ENCODE peak calls at places on chromosomes 7 and 10, in ten cellular contexts. C is iris pigment epithelial cell; Y is mucosa of gallbladder; J is activated CD4-positive, alpha-beta T cell treated with anti-CD3 and anti-CD28 coated beads, Interleukin-2, amount 50 U/mL, for 1 hour; G is HT1080; I is NCI-H1417; E is NCI-H446 treated with DMSO at 0.1 percent for 48 hours; Z is AG04450; P is GM20000; L is HEK293T. B is an unnamed sample.

GRCh38 chr10:1153805-1154351 is 97.7 kb downstream of the WDR37 start:
- DNase-seq in C (no peak), Y (no peak), J (no peak), G (no peak), I (no peak), E (no peak), Z (no peak), P (no peak), L (no peak), B (no peak)

GRCh38 chr10:1123198-1123597 is 67.0 kb downstream of the WDR37 start:
- DNase-seq in C (peak), Y (no peak), J (no peak), G (no peak), I (no peak), E (no peak), Z (no peak), P (no peak), L (no peak), B (no peak)

GRCh38 chr7:33719059-33719581 is 186.2 kb upstream of the BMPER start:
- DNase-seq in C (no peak), Y (peak), J (no peak), G (no peak), I (no peak), E (no peak), Z (no peak), P (no peak), L (no peak), B (no peak)

GRCh38 chr10:70132098-70133029 is at the start of gene AIFM2:
- DNase-seq in C (peak), Y (peak), J (peak), G (peak), I (peak), E (no peak), Z (no peak), P (peak), L (peak), B (peak)

GRCh38 chr10:119132521-119133345 is 28.8 kb downstream of the DENND10 start:
- DNase-seq in C (no peak), Y (no peak), J (no peak), G (no peak), I (no peak), E (no peak), Z (no peak), P (no peak), L (no peak), B (no peak)

GRCh38 chr7:137986252-137987010 is 15.5 kb downstream of the CREB3L2 start:
- DNase-seq in C (peak), Y (no peak), J (no peak), G (no peak), I (no peak), E (no peak), Z (no peak), P (peak), L (no peak), B (peak)

GRCh38 chr7:31432831-31433340 is 81.0 kb upstream of the ITPRID1 start:
- DNase-seq in C (peak), Y (no peak), J (no peak), G (peak), I (peak), E (no peak), Z (no peak), P (no peak), L (no peak), B (no peak)

GRCh38 chr7:7257899-7258692 is 75.8 kb downstream of the C1GALT1 start:
- DNase-seq in C (peak), Y (no peak), J (no peak), G (no peak), I (no peak), E (no peak), Z (no peak), P (peak), L (no peak), B (no peak)

GRCh38 chr10:12194752-12195271 is 879 bp downstream of the NUDT5 start:
- DNase-seq in C (peak), Y (peak), J (peak), G (peak), I (peak), E (no peak), Z (no peak), P (peak), L (no peak), B (no peak)

GRCh38 chr7:75876126-75876881 is 2.5 kb upstream of the RHBDD2 start:
- DNase-seq in C (no peak), Y (no peak), J (no peak), G (no peak), I (no peak), E (no peak), Z (no peak), P (no peak), L (no peak), B (no peak)

GRCh38 chr7:70568674-70569334 is 563.1 kb upstream of the GALNT17 start:
- DNase-seq in C (no peak), Y (peak), J (no peak), G (no peak), I (peak), E (peak), Z (no peak), P (no peak), L (no peak), B (no peak)

GRCh38 chr7:36448781-36449379 is 59.2 kb downstream of the ANLN start:
- DNase-seq in C (peak), Y (no peak), J (no peak), G (peak), I (no peak), E (no peak), Z (no peak), P (no peak), L (no peak), B (peak)

GRCh38 chr10:34615770-34616169 is 199.3 kb downstream of the PARD3 start:
- DNase-seq in C (no peak), Y (no peak), J (no peak), G (no peak), I (no peak), E (no peak), Z (no peak), P (no peak), L (no peak), B (no peak)

GRCh38 chr7:110762514-110762913 is 328.4 kb upstream of the LRRN3 start:
- DNase-seq in C (no peak), Y (no peak), J (no peak), G (no peak), I (peak), E (no peak), Z (no peak), P (no peak), L (no peak), B (no peak)

GRCh38 chr7:108611268-108611667 is 41.6 kb downstream of the DNAJB9 start:
- DNase-seq in C (no peak), Y (no peak), J (no peak), G (no peak), I (no peak), E (no peak), Z (no peak), P (no peak), L (no peak), B (no peak)

GRCh38 chr7:98470131-98470985 is 69.5 kb upstream of the BAIAP2L1 start:
- DNase-seq in C (peak), Y (peak), J (no peak), G (no peak), I (peak), E (no peak), Z (no peak), P (no peak), L (no peak), B (no peak)

GRCh38 chr10:34955391-34955790 is 134.8 kb downstream of the CUL2 start:
- DNase-seq in C (no peak), Y (no peak), J (no peak), G (no peak), I (no peak), E (no peak), Z (no peak), P (no peak), L (no peak), B (no peak)

GRCh38 chr10:119149723-119150122 is 15.8 kb downstream of the SFXN4 start:
- DNase-seq in C (no peak), Y (no peak), J (no peak), G (no peak), I (no peak), E (no peak), Z (no peak), P (no peak), L (peak), B (no peak)

B was measured in HepG2.